ENCODE peak calls at places on chromosomes 6 and 20, in six cellular contexts. U, E, O, K, Z and G are unnamed samples.

GRCh38 chr6:168032383-168032760 is 34.9 kb downstream of the KIF25 start:
- DNase-seq in E (no peak), Z (no peak), O (no peak), U (no peak), K (no peak), G (no peak)

GRCh38 chr6:36597775-36598174 is 3.6 kb downstream of the SRSF3 start:
- DNase-seq in U (no peak), O (no peak), E (no peak), K (no peak), Z (no peak), G (no peak)

GRCh38 chr6:89859744-89860143 is 30.1 kb downstream of the CASP8AP2 start:
- DNase-seq in U (no peak), E (no peak), K (peak; percentile 59), O (no peak), Z (no peak), G (no peak)

GRCh38 chr6:131532476-131533108 is 40.4 kb upstream of the ARG1 start:
- DNase-seq in Z (no peak), E (no peak), O (no peak), U (no peak), K (peak; percentile 23), G (no peak)

GRCh38 chr6:139591075-139591474 is 216.6 kb upstream of the CITED2 start:
- DNase-seq in E (no peak), O (no peak), U (no peak), K (no peak), Z (no peak), G (no peak)

GRCh38 chr20:32583581-32584045 is 1.5 kb downstream of the NOL4L start:
- DNase-seq in E (no peak), U (no peak), O (peak; percentile 79), K (no peak), Z (no peak), G (no peak)

GRCh38 chr6:5763871-5764270 is 242.9 kb downstream of the NRN1 start:
- DNase-seq in K (peak; percentile 5), Z (no peak), O (no peak), U (no peak), E (no peak), G (no peak)

GRCh38 chr6:111759836-111760785 is 113.1 kb downstream of the FYN start:
- DNase-seq in O (no peak), U (no peak), E (no peak), K (no peak), Z (no peak), G (no peak)

GRCh38 chr6:7691675-7692452 is 34.0 kb upstream of the BMP6 start:
- DNase-seq in U (peak; percentile 78), Z (peak; percentile 69), O (peak; percentile 67), K (no peak), E (peak; percentile 17), G (peak; percentile 71)

GRCh38 chr20:48908661-48909316 is 12.7 kb upstream of the ARFGEF2 start:
- DNase-seq in Z (no peak), E (no peak), K (no peak), U (no peak), O (no peak), G (no peak)

GRCh38 chr6:18405477-18406293 is 18.5 kb downstream of the RNF144B start:
- DNase-seq in U (no peak), O (no peak), Z (peak; percentile 88), E (no peak), K (no peak), G (no peak)

GRCh38 chr20:59948212-59948611 is 8.0 kb downstream of the FAM217B start:
- DNase-seq in O (no peak), U (no peak), K (no peak), E (no peak), Z (no peak), G (no peak)

GRCh38 chr6:61868507-61869080 is 417.4 kb downstream of the KHDRBS2 start:
- DNase-seq in U (no peak), E (no peak), O (no peak), K (no peak), Z (no peak), G (no peak)

GRCh38 chr6:26394289-26394688 is 7.8 kb upstream of the BTN3A1 start:
- DNase-seq in K (no peak), O (peak; percentile 47), U (peak; percentile 42), Z (peak; percentile 85), E (no peak), G (peak; percentile 46)

DNA sequence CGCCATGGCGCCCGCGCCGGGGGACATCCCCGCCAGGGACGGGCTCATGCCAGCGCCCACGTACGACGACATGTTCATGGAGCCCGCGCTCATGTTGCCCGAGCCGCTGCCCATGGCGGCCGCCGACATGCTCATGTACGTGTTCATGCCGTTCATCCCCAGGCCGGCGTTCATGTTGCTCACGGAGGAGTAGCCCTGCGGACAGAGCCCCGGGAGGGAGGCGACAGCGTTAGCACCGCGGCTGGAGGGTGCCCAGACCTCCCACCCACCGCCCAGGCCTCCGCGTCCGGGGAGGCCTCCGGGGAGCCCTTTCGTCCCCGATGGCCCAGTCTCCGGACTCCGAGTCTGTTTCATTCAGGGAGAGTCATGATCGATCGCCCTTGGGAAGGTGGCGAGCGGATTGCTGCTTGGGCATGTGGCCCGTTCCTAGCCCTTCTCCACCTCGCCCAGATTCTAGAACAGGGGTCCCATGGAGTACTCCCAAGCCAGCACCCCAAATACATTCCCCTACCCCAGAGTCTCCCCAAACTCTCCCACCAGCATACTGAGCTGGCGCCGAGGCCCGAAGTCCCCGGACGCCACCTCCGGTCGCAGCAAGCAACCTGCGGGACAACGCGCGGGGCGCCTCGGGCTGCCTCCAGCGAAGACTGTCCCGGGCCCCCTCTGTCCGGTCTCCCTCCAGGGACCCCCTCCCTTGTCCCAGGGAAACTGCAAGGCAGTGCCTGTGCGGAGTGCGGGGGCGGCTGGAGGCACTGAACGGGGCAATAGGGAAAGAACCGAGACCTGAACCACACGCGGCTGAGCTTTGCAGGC is 1.2 kb downstream of the FOXA2 start:
- DNase-seq in O (no peak), E (no peak), K (no peak), Z (no peak), U (peak; percentile 36), G (no peak)
- TF ChIP-seq EZH2 in O (no peak), E (peak; percentile 93), K (no peak), Z (peak; percentile 96), U (no peak), G (no peak)

DNA sequence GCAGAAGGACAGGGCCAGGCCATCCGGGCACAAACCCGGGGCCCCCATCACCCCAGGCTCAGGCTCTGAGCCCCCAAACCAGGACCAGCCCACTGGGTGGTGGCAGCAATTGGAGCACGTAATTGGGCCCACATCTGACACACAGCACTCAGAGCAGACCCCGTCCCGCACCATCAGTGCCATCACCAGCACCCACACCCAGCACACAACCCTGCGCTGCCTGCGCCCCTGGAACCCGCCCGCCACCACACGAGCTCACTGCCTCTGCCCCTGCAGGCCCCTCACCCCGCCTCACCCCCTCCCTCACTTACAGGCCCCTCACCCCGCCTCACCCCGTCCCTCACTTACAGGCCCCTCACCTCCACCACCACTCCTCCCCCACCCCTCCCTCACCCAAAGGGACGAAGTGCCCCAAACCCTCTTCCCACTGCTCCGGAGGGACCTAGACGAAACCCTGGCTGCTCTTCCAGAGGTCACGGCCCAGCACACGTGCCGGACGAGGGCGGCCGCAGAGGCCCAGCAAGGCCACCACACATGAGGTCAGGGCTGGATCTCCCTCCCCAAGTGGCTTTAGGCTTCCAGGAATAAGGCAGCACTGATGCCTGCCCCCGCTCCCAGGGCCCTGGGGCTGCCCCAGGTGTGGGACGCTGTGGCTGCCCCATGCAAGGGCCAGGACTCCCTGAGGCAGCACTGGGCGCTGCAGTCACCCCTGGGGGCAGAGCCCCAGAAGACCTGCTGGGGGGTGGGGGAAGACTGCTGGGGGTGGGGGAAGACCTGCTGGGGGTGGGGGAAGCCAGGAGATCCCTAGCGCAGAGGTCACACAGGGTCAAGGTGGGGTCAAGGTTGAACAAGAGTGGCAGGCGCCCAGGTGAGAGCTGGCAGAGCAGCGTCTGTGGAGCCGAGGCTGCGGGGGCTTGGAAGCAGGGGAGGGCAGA is 22.4 kb downstream of the KCNQ2 start:
- DNase-seq in K (no peak), U (no peak), E (no peak), O (no peak), Z (no peak), G (no peak)
- H3K27me3 ChIP-seq in K (no peaks in the 10 kb centered on the region), U (peaks cover 30% of the 10 kb centered on the region), E (no peaks in the 10 kb centered on the region), O (peaks cover 31% of the 10 kb centered on the region), Z (peaks cover 9% of the 10 kb centered on the region), G (no peaks in the 10 kb centered on the region)

GRCh38 chr20:64053841-64054661 is 4.6 kb upstream of the SOX18 start:
- DNase-seq in U (peak; percentile 94), O (peak; percentile 61), E (no peak), Z (peak; percentile 90), K (no peak), G (peak; percentile 29)
- TF ChIP-seq POLR2A in U (peak; percentile 65), O (no peak), E (no peak), Z (peak; percentile 93), K (no peak), G (no peak)

DNA sequence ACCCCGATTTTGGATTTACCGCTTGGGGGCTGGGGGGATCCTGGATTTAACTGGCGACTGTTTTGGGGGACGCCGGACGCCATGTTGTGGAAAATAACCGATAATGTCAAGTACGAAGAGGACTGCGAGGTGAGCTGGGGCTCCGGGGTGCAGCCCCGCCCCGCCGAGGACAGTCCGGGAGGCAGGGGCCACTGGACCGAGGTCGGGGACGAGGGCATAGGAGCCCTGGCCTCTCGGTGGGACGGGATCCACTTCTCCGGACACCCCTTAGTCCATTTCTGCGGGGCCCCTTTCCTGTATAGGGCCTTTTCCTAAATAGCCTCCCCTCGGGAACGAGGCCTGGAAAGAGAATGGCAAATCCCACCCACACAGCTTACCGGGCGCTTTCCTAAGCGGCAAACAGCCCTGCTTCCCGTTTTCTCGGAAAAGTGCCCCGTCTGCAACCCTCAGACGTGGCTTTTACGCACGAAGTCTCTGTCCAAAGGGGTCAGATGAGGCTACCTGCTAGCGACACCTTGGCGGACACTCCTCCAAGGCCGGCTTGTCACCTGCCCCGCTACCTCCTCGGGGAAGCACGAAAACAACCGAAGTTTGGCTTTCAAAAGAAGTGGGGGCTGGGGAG is 469 bp downstream of the TFAP2C start:
- DNase-seq in E (no peak), Z (no peak), U (no peak), O (no peak), K (no peak), G (no peak)
- TF ChIP-seq EZH2 in E (no peak), Z (no peak), U (no peak), O (no peak), K (no peak), G (no peak)

GRCh38 chr6:28774292-28775051 is 149.3 kb downstream of the TRIM27 start:
- DNase-seq in K (no peak), O (no peak), U (no peak), Z (no peak), E (no peak), G (no peak)

GRCh38 chr6:28770732-28771131 is 153.1 kb downstream of the TRIM27 start:
- DNase-seq in Z (no peak), O (no peak), E (no peak), U (no peak), K (no peak), G (no peak)

GRCh38 chr6:28771401-28772267 is 152.2 kb downstream of the TRIM27 start:
- DNase-seq in Z (no peak), K (no peak), O (peak; percentile 91), E (no peak), U (no peak), G (no peak)

GRCh38 chr6:28775052-28775376 is 148.8 kb downstream of the TRIM27 start:
- DNase-seq in Z (no peak), E (no peak), O (no peak), K (no peak), U (no peak), G (no peak)

GRCh38 chr6:28772480-28773381 is 151.1 kb downstream of the TRIM27 start:
- DNase-seq in K (no peak), E (no peak), O (peak; percentile 92), Z (no peak), U (no peak), G (peak; percentile 58)
- H3K27me3 ChIP-seq in K (peaks cover 14% of the 10 kb centered on the region), E (peaks cover 87% of the 10 kb centered on the region), O (no peaks in the 10 kb centered on the region), Z (peaks cover 86% of the 10 kb centered on the region), U (peaks cover 17% of the 10 kb centered on the region), G (no peaks in the 10 kb centered on the region)